ENCODE peak calls at places on chromosomes 13 and 19, in six cellular contexts. S, W, A, O, Q and D are unnamed samples.
A peak's percentile ranks its signal among the peaks of the same experiment; 100 is the strongest.

GRCh38 chr13:38582133-38582532 is 104.7 kb upstream of the FREM2 start:
- DNase-seq in Q (no peak), W (no peak), A (no peak), S (no peak), O (peak; percentile 52), D (peak; percentile 72)

GRCh38 chr19:18205180-18205915 is 1.5 kb upstream of the RAB3A start:
- DNase-seq in W (peak; percentile 42), O (peak; percentile 85), Q (peak; percentile 74), S (peak; percentile 67), A (no peak), D (peak; percentile 71)

GRCh38 chr13:99614465-99614885 is 113.2 kb downstream of the TM9SF2 start:
- DNase-seq in W (no peak), A (no peak), S (peak; percentile 8), Q (no peak), O (peak; percentile 59), D (peak; percentile 66)

GRCh38 chr19:7729831-7730285 is 2.1 kb downstream of the CLEC4G start:
- DNase-seq in A (no peak), W (no peak), Q (no peak), O (no peak), S (no peak), D (peak; percentile 80)

GRCh38 chr13:33494596-33495214 is 209.2 kb upstream of the STARD13 start:
- DNase-seq in O (no peak), S (no peak), W (no peak), A (no peak), Q (no peak), D (peak; percentile 20)

GRCh38 chr19:10882108-10882457 is 10.7 kb downstream of the CARM1 start:
- DNase-seq in O (no peak), S (no peak), A (no peak), W (no peak), Q (no peak), D (no peak)

GRCh38 chr19:41223431-41224234 is 4.6 kb downstream of the AXL start:
- DNase-seq in O (no peak), A (no peak), Q (peak; percentile 67), W (no peak), S (no peak), D (peak; percentile 76)

GRCh38 chr19:41537789-41538188 is 38.2 kb upstream of the CEACAM21 start:
- DNase-seq in A (no peak), W (no peak), Q (no peak), S (no peak), O (no peak), D (peak; percentile 74)

GRCh38 chr19:51122112-51122981 is 2.4 kb upstream of the SIGLEC9 start:
- DNase-seq in A (no peak), O (no peak), W (no peak), S (no peak), Q (no peak), D (no peak)